ENCODE peak calls at places on chromosomes 5 and 9, in five cellular contexts. S, O, E, H and P are unnamed samples.

GRCh38 chr5:140567136-140567818 is 2.6 kb downstream of the SLC35A4 start:
- DNase-seq in S (no peak), O (no peak), E (no peak), H (no peak), P (no peak)

GRCh38 chr9:107051392-107051791 is 188.4 kb downstream of the ZNF462 start:
- DNase-seq in S (no peak), O (no peak), E (no peak), H (no peak), P (no peak)

GRCh38 chr9:114387678-114388431 is at the start of gene AKNA:
- DNase-seq in S (no peak), O (no peak), E (no peak), H (no peak), P (no peak)

GRCh38 chr5:62306494-62307363 is 723 bp downstream of the KIF2A start:
- DNase-seq in S (peak), O (no peak), E (no peak), H (no peak), P (peak)

GRCh38 chr9:137319434-137319975 is 17.4 kb upstream of the NRARP start:
- DNase-seq in S (no peak), O (no peak), E (no peak), H (no peak), P (peak)

GRCh38 chr9:37412431-37413151 is 9.9 kb upstream of the GRHPR start:
- DNase-seq in S (no peak), O (no peak), E (no peak), H (no peak), P (no peak)

GRCh38 chr5:79974896-79975295 is 16.2 kb downstream of the MTX3 start:
- DNase-seq in S (no peak), O (no peak), E (no peak), H (no peak), P (no peak)

GRCh38 chr9:135083241-135083810 is 4.1 kb upstream of the OLFM1 start:
- DNase-seq in S (no peak), O (no peak), E (no peak), H (no peak), P (no peak)

GRCh38 chr9:935348-935965 is 41.0 kb upstream of the DMRT3 start:
- DNase-seq in S (peak), O (no peak), E (no peak), H (no peak), P (peak)

GRCh38 chr5:59134770-59135169 is 551.9 kb downstream of the RAB3C start:
- DNase-seq in S (no peak), O (no peak), E (no peak), H (no peak), P (no peak)

GRCh38 chr9:16275795-16276624 is 594.5 kb downstream of the BNC2 start:
- DNase-seq in S (no peak), O (no peak), E (no peak), H (no peak), P (no peak)

GRCh38 chr5:60718186-60718892 is 18.4 kb upstream of the DEPDC1B start:
- DNase-seq in S (no peak), O (no peak), E (no peak), H (no peak), P (no peak)
- TF ChIP-seq FOXM1 in S (no peak), O (no peak), E (no peak), H (no peak), P (no peak)

GRCh38 chr9:133886563-133887501 is 105.3 kb downstream of the VAV2 start:
- DNase-seq in S (no peak), O (no peak), E (no peak), H (no peak), P (no peak)
- TF ChIP-seq FOXM1 in S (no peak), O (no peak), E (no peak), H (no peak), P (no peak)

GRCh38 chr9:21502586-21502985 is 20.5 kb upstream of the IFNE start:
- DNase-seq in S (no peak), O (no peak), E (no peak), H (no peak), P (no peak)
- TF ChIP-seq FOXM1 in S (no peak), O (no peak), E (no peak), H (no peak), P (no peak)

DNA sequence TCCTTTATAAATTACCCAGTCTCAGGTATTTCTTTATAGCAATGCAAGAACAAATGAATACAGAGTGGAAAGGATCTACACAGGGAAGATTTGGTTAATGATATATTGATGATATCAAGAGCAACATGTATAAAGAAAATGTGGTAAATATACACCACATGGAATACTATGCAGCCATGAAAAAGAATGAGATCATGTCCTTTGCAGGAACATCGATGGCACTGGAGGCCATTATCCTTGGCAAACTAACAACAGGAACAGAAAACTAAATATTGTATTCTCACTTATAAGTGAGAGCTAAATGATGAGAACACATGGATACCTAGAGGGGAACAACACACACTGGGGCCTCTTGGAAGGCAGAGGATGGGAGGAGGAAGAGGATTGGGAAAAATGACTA is 19.9 kb upstream of the PUM3 start:
- DNase-seq in S (no peak), O (no peak), E (no peak), H (no peak), P (no peak)
- TF ChIP-seq FOXM1 in S (no peak), O (no peak), E (no peak), H (no peak), P (no peak)